ENCODE peak calls at places on chromosome 10, in seven cellular contexts. One of them, this sample, is unnamed.

GRCh38 chr10:72250666-72251065 is 23.1 kb upstream of the DDIT4 start:
- DNase-seq in breast epithelium: peak
- DNase-seq in H9: no peak
- DNase-seq in cardiac muscle cell: no peak
- DNase-seq in coronary artery: no peak
- DNase-seq in lower lobe of right lung: no peak
- DNase-seq in left ventricle myocardium inferior: peak
- DNase-seq in this sample: peak

GRCh38 chr10:31749293-31749692 is 179.3 kb downstream of the ARHGAP12 start:
- DNase-seq in lower lobe of right lung: no peak
- DNase-seq in H9: no peak
- DNase-seq in breast epithelium: no peak
- DNase-seq in coronary artery: no peak
- DNase-seq in left ventricle myocardium inferior: no peak
- DNase-seq in cardiac muscle cell: no peak
- DNase-seq in this sample: no peak

GRCh38 chr10:114995468-114995867 is 57.5 kb downstream of the TRUB1 start:
- DNase-seq in H9: no peak
- DNase-seq in breast epithelium: no peak
- DNase-seq in cardiac muscle cell: no peak
- DNase-seq in lower lobe of right lung: no peak
- DNase-seq in left ventricle myocardium inferior: no peak
- DNase-seq in coronary artery: no peak
- DNase-seq in this sample: no peak

GRCh38 chr10:775245-776075 is 86.0 kb upstream of the DIP2C start:
- DNase-seq in coronary artery: no peak
- DNase-seq in left ventricle myocardium inferior: no peak
- DNase-seq in cardiac muscle cell: no peak
- DNase-seq in H9: no peak
- DNase-seq in lower lobe of right lung: peak
- DNase-seq in breast epithelium: peak
- DNase-seq in this sample: no peak

GRCh38 chr10:21336476-21337170 is 188.9 kb downstream of the SKIDA1 start:
- DNase-seq in H9: peak
- DNase-seq in left ventricle myocardium inferior: peak
- DNase-seq in cardiac muscle cell: peak
- DNase-seq in lower lobe of right lung: no peak
- DNase-seq in breast epithelium: peak
- DNase-seq in coronary artery: no peak
- DNase-seq in this sample: peak

GRCh38 chr10:30422981-30423654 is 10.9 kb upstream of the MAP3K8 start:
- DNase-seq in H9: peak
- DNase-seq in left ventricle myocardium inferior: peak
- DNase-seq in cardiac muscle cell: no peak
- DNase-seq in breast epithelium: peak
- DNase-seq in lower lobe of right lung: peak
- DNase-seq in coronary artery: peak
- DNase-seq in this sample: peak

GRCh38 chr10:113199459-113199858 is 249.4 kb downstream of the TCF7L2 start:
- DNase-seq in left ventricle myocardium inferior: no peak
- DNase-seq in H9: no peak
- DNase-seq in breast epithelium: no peak
- DNase-seq in lower lobe of right lung: no peak
- DNase-seq in cardiac muscle cell: no peak
- DNase-seq in coronary artery: no peak
- DNase-seq in this sample: no peak

GRCh38 chr10:84126785-84127167 is 12.5 kb upstream of the GHITM start:
- DNase-seq in H9: no peak
- DNase-seq in breast epithelium: no peak
- DNase-seq in left ventricle myocardium inferior: no peak
- DNase-seq in lower lobe of right lung: no peak
- DNase-seq in cardiac muscle cell: no peak
- DNase-seq in coronary artery: no peak
- DNase-seq in this sample: no peak

GRCh38 chr10:95242581-95243317 is 48.1 kb downstream of the PDLIM1 start:
- DNase-seq in coronary artery: no peak
- DNase-seq in breast epithelium: no peak
- DNase-seq in H9: peak
- DNase-seq in lower lobe of right lung: no peak
- DNase-seq in left ventricle myocardium inferior: no peak
- DNase-seq in cardiac muscle cell: peak
- DNase-seq in this sample: no peak

GRCh38 chr10:74831518-74832120 is 5.2 kb downstream of the KAT6B start:
- DNase-seq in lower lobe of right lung: no peak
- DNase-seq in H9: no peak
- DNase-seq in coronary artery: no peak
- DNase-seq in left ventricle myocardium inferior: no peak
- DNase-seq in cardiac muscle cell: no peak
- DNase-seq in breast epithelium: no peak
- DNase-seq in this sample: no peak

GRCh38 chr10:28470873-28471704 is 61.8 kb upstream of the WAC start:
- DNase-seq in left ventricle myocardium inferior: no peak
- DNase-seq in H9: no peak
- DNase-seq in coronary artery: no peak
- DNase-seq in lower lobe of right lung: no peak
- DNase-seq in breast epithelium: no peak
- DNase-seq in cardiac muscle cell: no peak
- DNase-seq in this sample: no peak

GRCh38 chr10:127585519-127586023 is 36.5 kb downstream of the NPS start:
- DNase-seq in coronary artery: no peak
- DNase-seq in lower lobe of right lung: no peak
- DNase-seq in breast epithelium: no peak
- DNase-seq in cardiac muscle cell: no peak
- DNase-seq in H9: no peak
- DNase-seq in left ventricle myocardium inferior: no peak
- DNase-seq in this sample: no peak

GRCh38 chr10:69329721-69330178 is 51.5 kb downstream of the HK1 start:
- DNase-seq in H9: peak
- DNase-seq in coronary artery: no peak
- DNase-seq in cardiac muscle cell: no peak
- DNase-seq in breast epithelium: no peak
- DNase-seq in left ventricle myocardium inferior: no peak
- DNase-seq in lower lobe of right lung: no peak
- DNase-seq in this sample: no peak

GRCh38 chr10:112247791-112248190 is 35.4 kb upstream of the TECTB start:
- DNase-seq in breast epithelium: no peak
- DNase-seq in lower lobe of right lung: no peak
- DNase-seq in cardiac muscle cell: no peak
- DNase-seq in H9: no peak
- DNase-seq in left ventricle myocardium inferior: no peak
- DNase-seq in coronary artery: no peak
- DNase-seq in this sample: no peak

DNA sequence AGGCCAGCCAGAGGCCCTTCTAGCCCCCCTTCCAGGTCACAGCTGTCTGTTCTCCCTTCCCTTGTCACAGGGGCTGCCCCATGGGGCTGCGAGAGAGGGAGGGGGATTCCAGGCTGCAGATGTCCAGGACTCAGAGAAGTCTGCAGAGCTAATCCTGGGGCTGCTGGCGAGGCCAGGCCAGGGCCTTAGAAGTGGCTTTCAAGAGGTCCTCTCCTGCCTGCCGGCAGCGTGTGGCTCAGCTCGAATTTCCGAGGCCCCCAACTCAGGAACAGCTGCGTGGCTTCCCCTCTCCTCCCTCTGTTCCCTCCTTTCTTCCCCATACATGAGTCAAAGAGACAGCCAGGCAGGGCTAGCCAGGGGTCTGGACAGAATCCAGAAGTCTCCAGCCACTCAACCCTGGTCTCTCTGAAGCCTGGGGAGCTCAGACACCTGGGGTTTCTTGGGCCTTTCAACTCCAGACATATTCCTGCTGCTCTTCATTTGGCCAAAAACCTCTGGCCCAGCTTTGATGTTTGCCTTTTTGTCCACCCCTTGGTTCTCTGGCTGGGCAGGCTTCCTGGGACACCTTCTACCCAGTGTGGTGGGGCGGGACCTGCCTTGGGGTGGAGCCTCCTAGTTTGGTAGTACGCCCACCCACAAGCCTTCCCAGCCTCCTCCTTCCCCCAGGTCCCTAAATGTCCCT is 21.8 kb upstream of the EIF5AL1 start:
- DNase-seq in lower lobe of right lung: no peak
- DNase-seq in H9: peak
- DNase-seq in coronary artery: no peak
- DNase-seq in left ventricle myocardium inferior: peak
- DNase-seq in breast epithelium: no peak
- DNase-seq in cardiac muscle cell: peak
- DNase-seq in this sample: no peak
- H3K27ac ChIP-seq in lower lobe of right lung: peak
- H3K27ac ChIP-seq in H9: no peak
- H3K27ac ChIP-seq in coronary artery: no peak
- H3K27ac ChIP-seq in left ventricle myocardium inferior: peak
- H3K27ac ChIP-seq in breast epithelium: no peak
- H3K27ac ChIP-seq in cardiac muscle cell: peak
- H3K27ac ChIP-seq in this sample: no peak

DNA sequence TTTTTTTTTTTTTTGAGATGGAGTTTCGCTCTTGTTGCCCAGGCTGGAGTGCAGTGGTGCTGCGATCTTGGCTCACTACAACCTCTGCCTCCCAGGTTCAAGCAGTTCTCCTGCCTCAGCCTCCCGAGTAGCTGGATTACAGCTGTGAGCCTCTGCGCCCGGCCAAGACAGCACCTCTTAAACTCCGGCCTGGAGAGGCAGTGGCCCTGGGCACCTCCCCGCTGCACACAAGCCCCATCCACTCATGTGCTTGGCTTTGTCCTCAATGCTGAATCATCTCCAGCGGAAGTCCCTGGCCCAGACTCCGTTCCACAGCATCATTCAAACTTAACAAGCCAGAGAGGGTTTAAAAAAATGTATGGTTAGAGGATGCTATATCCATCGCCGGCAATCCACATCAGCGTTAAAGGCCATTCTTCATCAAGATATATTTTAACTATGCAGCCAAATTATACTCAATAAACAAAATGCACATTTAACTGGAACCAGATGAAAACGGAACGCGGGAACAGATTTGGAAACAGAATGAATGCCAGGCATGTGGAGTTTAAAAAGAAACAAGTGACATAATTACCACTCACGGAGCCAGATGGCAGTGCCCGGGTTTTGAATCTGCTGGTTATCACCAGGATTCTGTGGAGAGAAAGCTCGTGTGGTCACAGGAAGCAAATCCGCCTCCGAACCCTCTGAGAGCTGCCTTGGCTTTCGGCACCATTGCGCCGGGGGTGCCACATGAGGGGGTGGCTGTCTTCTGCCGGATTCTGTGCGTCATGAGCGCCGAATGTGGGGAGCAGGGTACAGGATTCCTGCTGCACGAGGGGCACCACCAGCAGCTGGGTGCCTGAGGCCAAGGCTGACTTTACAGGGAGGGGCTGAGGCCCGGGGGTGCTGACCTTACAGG is 45.6 kb upstream of the CFAP46 start:
- DNase-seq in lower lobe of right lung: peak
- DNase-seq in cardiac muscle cell: no peak
- DNase-seq in coronary artery: no peak
- DNase-seq in breast epithelium: no peak
- DNase-seq in H9: no peak
- DNase-seq in left ventricle myocardium inferior: no peak
- DNase-seq in this sample: no peak
- H3K27ac ChIP-seq in lower lobe of right lung: no peak
- H3K27ac ChIP-seq in cardiac muscle cell: no peak
- H3K27ac ChIP-seq in coronary artery: peak
- H3K27ac ChIP-seq in breast epithelium: no peak
- H3K27ac ChIP-seq in H9: no peak
- H3K27ac ChIP-seq in left ventricle myocardium inferior: no peak
- H3K27ac ChIP-seq in this sample: no peak

GRCh38 chr10:4541292-4541691 is 284.7 kb upstream of the AKR1E2 start:
- DNase-seq in cardiac muscle cell: no peak
- DNase-seq in breast epithelium: peak
- DNase-seq in left ventricle myocardium inferior: no peak
- DNase-seq in H9: no peak
- DNase-seq in coronary artery: peak
- DNase-seq in lower lobe of right lung: no peak
- DNase-seq in this sample: peak
- H3K27ac ChIP-seq in cardiac muscle cell: no peak
- H3K27ac ChIP-seq in breast epithelium: no peak
- H3K27ac ChIP-seq in left ventricle myocardium inferior: no peak
- H3K27ac ChIP-seq in H9: no peak
- H3K27ac ChIP-seq in coronary artery: peak
- H3K27ac ChIP-seq in lower lobe of right lung: no peak
- H3K27ac ChIP-seq in this sample: no peak

GRCh38 chr10:70480254-70480861 is 1.8 kb downstream of the PALD1 start:
- DNase-seq in H9: no peak
- DNase-seq in breast epithelium: no peak
- DNase-seq in cardiac muscle cell: no peak
- DNase-seq in lower lobe of right lung: no peak
- DNase-seq in left ventricle myocardium inferior: no peak
- DNase-seq in coronary artery: no peak
- DNase-seq in this sample: no peak

GRCh38 chr10:70478191-70479160 is at the start of gene PALD1:
- DNase-seq in H9: peak
- DNase-seq in lower lobe of right lung: peak
- DNase-seq in left ventricle myocardium inferior: peak
- DNase-seq in coronary artery: peak
- DNase-seq in breast epithelium: peak
- DNase-seq in cardiac muscle cell: peak
- DNase-seq in this sample: peak

GRCh38 chr10:70481105-70481504 is 2.5 kb downstream of the PALD1 start:
- DNase-seq in H9: no peak
- DNase-seq in coronary artery: no peak
- DNase-seq in lower lobe of right lung: no peak
- DNase-seq in breast epithelium: no peak
- DNase-seq in left ventricle myocardium inferior: no peak
- DNase-seq in cardiac muscle cell: no peak
- DNase-seq in this sample: no peak

GRCh38 chr10:70479161-70479531 is 579 bp downstream of the PALD1 start:
- DNase-seq in coronary artery: no peak
- DNase-seq in H9: no peak
- DNase-seq in left ventricle myocardium inferior: no peak
- DNase-seq in lower lobe of right lung: no peak
- DNase-seq in breast epithelium: no peak
- DNase-seq in cardiac muscle cell: no peak
- DNase-seq in this sample: no peak

GRCh38 chr10:70479626-70480253 is 1.2 kb downstream of the PALD1 start:
- DNase-seq in breast epithelium: no peak
- DNase-seq in H9: no peak
- DNase-seq in left ventricle myocardium inferior: no peak
- DNase-seq in cardiac muscle cell: no peak
- DNase-seq in coronary artery: no peak
- DNase-seq in lower lobe of right lung: no peak
- DNase-seq in this sample: no peak
- H3K27ac ChIP-seq in breast epithelium: no peak
- H3K27ac ChIP-seq in H9: no peak
- H3K27ac ChIP-seq in left ventricle myocardium inferior: peak
- H3K27ac ChIP-seq in cardiac muscle cell: no peak
- H3K27ac ChIP-seq in coronary artery: peak
- H3K27ac ChIP-seq in lower lobe of right lung: peak
- H3K27ac ChIP-seq in this sample: peak